ENCODE peak calls at places on chromosomes 16 and 17, in four cellular contexts. One of them, this sample, is unnamed.

GRCh38 chr17:4901648-4902344 is 1.1 kb downstream of the CHRNE start:
- DNase-seq in cardiac fibroblast: no peak
- DNase-seq in body of pancreas: peak
- DNase-seq in Caco-2: no peak
- DNase-seq in this sample: no peak

GRCh38 chr17:76738468-76738850 is 540 bp downstream of the MFSD11 start:
- DNase-seq in cardiac fibroblast: peak
- DNase-seq in body of pancreas: no peak
- DNase-seq in Caco-2: no peak
- DNase-seq in this sample: no peak

GRCh38 chr17:78174332-78174869 is 6.0 kb downstream of the SYNGR2 start:
- DNase-seq in cardiac fibroblast: no peak
- DNase-seq in body of pancreas: peak
- DNase-seq in Caco-2: no peak
- DNase-seq in this sample: no peak

GRCh38 chr17:76517638-76518038 is 16.4 kb upstream of the RHBDF2 start:
- DNase-seq in cardiac fibroblast: no peak
- DNase-seq in body of pancreas: no peak
- DNase-seq in Caco-2: no peak
- DNase-seq in this sample: no peak

GRCh38 chr16:74226361-74226979 is 70.1 kb upstream of the PSMD7 start:
- DNase-seq in cardiac fibroblast: peak
- DNase-seq in body of pancreas: no peak
- DNase-seq in Caco-2: no peak
- DNase-seq in this sample: no peak

GRCh38 chr17:1865252-1866037 is 35.6 kb downstream of the RPA1 start:
- DNase-seq in cardiac fibroblast: peak
- DNase-seq in body of pancreas: peak
- DNase-seq in Caco-2: peak
- DNase-seq in this sample: no peak

GRCh38 chr17:2952174-2952845 is 111.1 kb downstream of the OR1D5 start:
- DNase-seq in cardiac fibroblast: no peak
- DNase-seq in body of pancreas: no peak
- DNase-seq in Caco-2: no peak
- DNase-seq in this sample: no peak

GRCh38 chr17:8225813-8226535 is 15.6 kb upstream of the AURKB start:
- DNase-seq in cardiac fibroblast: peak
- DNase-seq in body of pancreas: peak
- DNase-seq in Caco-2: peak
- DNase-seq in this sample: no peak

GRCh38 chr17:9729034-9729650 is 62.2 kb downstream of the DHRS7C start:
- DNase-seq in cardiac fibroblast: peak
- DNase-seq in body of pancreas: peak
- DNase-seq in Caco-2: peak
- DNase-seq in this sample: peak

GRCh38 chr16:65876624-65877023 is 489.9 kb upstream of the CDH5 start:
- DNase-seq in cardiac fibroblast: no peak
- DNase-seq in body of pancreas: no peak
- DNase-seq in Caco-2: no peak
- DNase-seq in this sample: no peak

GRCh38 chr17:45087978-45088377 is 26.9 kb downstream of the NMT1 start:
- DNase-seq in cardiac fibroblast: no peak
- DNase-seq in body of pancreas: no peak
- DNase-seq in Caco-2: no peak
- DNase-seq in this sample: no peak
- H3K4me3 ChIP-seq in cardiac fibroblast: no peak
- H3K4me3 ChIP-seq in body of pancreas: no peak
- H3K4me3 ChIP-seq in Caco-2: no peak
- H3K4me3 ChIP-seq in this sample: no peak

GRCh38 chr17:27157898-27158297 is 136.0 kb upstream of the WSB1 start:
- DNase-seq in cardiac fibroblast: no peak
- DNase-seq in body of pancreas: no peak
- DNase-seq in Caco-2: no peak
- DNase-seq in this sample: no peak

GRCh38 chr17:27153005-27153404 is 140.9 kb upstream of the WSB1 start:
- DNase-seq in cardiac fibroblast: peak
- DNase-seq in body of pancreas: no peak
- DNase-seq in Caco-2: no peak
- DNase-seq in this sample: no peak

GRCh38 chr17:27157297-27157696 is 136.6 kb upstream of the WSB1 start:
- DNase-seq in cardiac fibroblast: no peak
- DNase-seq in body of pancreas: no peak
- DNase-seq in Caco-2: no peak
- DNase-seq in this sample: no peak

GRCh38 chr17:27158390-27158789 is 135.5 kb upstream of the WSB1 start:
- DNase-seq in cardiac fibroblast: no peak
- DNase-seq in body of pancreas: no peak
- DNase-seq in Caco-2: no peak
- DNase-seq in this sample: no peak

GRCh38 chr17:27155866-27156265 is 138.0 kb upstream of the WSB1 start:
- DNase-seq in cardiac fibroblast: no peak
- DNase-seq in body of pancreas: no peak
- DNase-seq in Caco-2: no peak
- DNase-seq in this sample: no peak
- TF ChIP-seq CTCF in cardiac fibroblast: no peak
- TF ChIP-seq CTCF in body of pancreas: no peak
- TF ChIP-seq CTCF in Caco-2: no peak
- TF ChIP-seq CTCF in this sample: no peak

GRCh38 chr16:19884611-19885455 is at the start of gene GPRC5B:
- DNase-seq in cardiac fibroblast: peak
- DNase-seq in body of pancreas: peak
- DNase-seq in Caco-2: peak
- DNase-seq in this sample: no peak

GRCh38 chr16:19888834-19889233 is 4.2 kb upstream of the GPRC5B start:
- DNase-seq in cardiac fibroblast: no peak
- DNase-seq in body of pancreas: no peak
- DNase-seq in Caco-2: no peak
- DNase-seq in this sample: no peak

GRCh38 chr16:19885456-19886060 is 910 bp upstream of the GPRC5B start:
- DNase-seq in cardiac fibroblast: peak
- DNase-seq in body of pancreas: peak
- DNase-seq in Caco-2: no peak
- DNase-seq in this sample: no peak

GRCh38 chr16:19884021-19884485 is 595 bp downstream of the GPRC5B start:
- DNase-seq in cardiac fibroblast: no peak
- DNase-seq in body of pancreas: peak
- DNase-seq in Caco-2: peak
- DNase-seq in this sample: no peak

DNA sequence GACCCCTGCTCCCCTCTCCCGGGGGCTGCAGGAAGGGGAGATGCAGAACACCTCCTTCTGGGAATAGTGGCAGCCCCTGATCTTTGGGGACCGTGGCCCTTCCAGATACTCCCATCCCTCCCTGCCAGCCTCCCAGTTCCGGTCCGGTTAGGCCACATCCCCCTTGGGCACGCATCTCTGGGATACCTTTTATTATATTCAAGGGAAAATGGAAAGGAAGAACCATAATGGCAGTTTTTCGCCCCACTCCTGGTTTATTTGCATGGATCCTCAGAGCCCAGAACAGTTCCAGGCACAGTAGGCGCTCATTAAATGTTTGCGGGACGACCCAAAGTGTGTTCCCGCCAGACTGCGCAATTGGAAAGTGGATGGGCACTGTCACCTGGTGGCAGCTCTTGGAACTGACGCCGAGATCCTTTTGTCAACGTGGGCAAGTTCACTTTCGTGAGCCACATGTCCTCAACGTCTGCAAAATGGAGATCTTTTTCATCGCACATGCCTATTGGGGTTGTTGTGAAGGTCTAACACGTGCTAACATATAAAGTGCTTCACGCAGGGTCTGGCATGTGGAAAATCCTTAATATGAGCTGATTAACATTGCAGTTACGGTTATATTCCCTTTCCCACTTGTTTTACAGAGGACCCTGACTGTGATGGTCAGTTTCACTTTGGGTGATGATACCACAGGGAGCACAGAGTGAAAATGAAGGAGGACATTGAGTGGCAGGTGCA is 1.6 kb upstream of the GPRC5B start:
- DNase-seq in cardiac fibroblast: peak
- DNase-seq in body of pancreas: peak
- DNase-seq in Caco-2: peak
- DNase-seq in this sample: no peak
- H3K4me3 ChIP-seq in cardiac fibroblast: no peak
- H3K4me3 ChIP-seq in body of pancreas: no peak
- H3K4me3 ChIP-seq in Caco-2: no peak
- H3K4me3 ChIP-seq in this sample: no peak

GRCh38 chr16:71894229-71894920 is 956 bp upstream of the IST1 start:
- DNase-seq in cardiac fibroblast: peak
- DNase-seq in body of pancreas: peak
- DNase-seq in Caco-2: peak
- DNase-seq in this sample: no peak
- TF ChIP-seq CTCF in cardiac fibroblast: no peak
- TF ChIP-seq CTCF in body of pancreas: no peak
- TF ChIP-seq CTCF in Caco-2: peak
- TF ChIP-seq CTCF in this sample: no peak

GRCh38 chr17:75151893-75152292 is 2.4 kb downstream of the JPT1 start:
- DNase-seq in cardiac fibroblast: no peak
- DNase-seq in body of pancreas: no peak
- DNase-seq in Caco-2: no peak
- DNase-seq in this sample: no peak
- H3K4me3 ChIP-seq in cardiac fibroblast: no peak
- H3K4me3 ChIP-seq in body of pancreas: no peak
- H3K4me3 ChIP-seq in Caco-2: no peak
- H3K4me3 ChIP-seq in this sample: peak

DNA sequence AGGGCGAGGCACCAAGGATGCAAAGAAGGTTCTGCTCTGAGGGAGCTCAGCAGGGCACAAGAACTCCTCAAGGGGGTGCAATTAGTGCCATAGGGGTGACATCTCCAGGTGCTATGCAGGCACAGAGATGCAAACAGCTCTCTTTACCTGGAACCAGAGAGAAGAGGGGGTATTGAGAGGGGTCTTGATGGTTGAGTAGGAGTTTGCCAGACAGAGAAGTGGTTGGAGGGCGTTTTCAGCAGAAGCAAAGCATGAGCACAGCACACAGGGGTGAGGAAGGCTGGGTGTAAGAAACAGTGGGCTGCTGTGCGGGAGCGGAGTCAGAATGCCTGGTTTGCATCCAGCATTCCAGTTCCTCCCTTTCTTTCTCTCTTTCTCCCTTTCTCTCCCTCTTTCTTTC is 81.8 kb upstream of the LHX1 start:
- DNase-seq in cardiac fibroblast: no peak
- DNase-seq in body of pancreas: no peak
- DNase-seq in Caco-2: no peak
- DNase-seq in this sample: no peak
- TF ChIP-seq CTCF in cardiac fibroblast: no peak
- TF ChIP-seq CTCF in body of pancreas: no peak
- TF ChIP-seq CTCF in Caco-2: no peak
- TF ChIP-seq CTCF in this sample: no peak

GRCh38 chr17:21511368-21512195 is 135.4 kb downstream of the KCNJ12 start:
- DNase-seq in cardiac fibroblast: peak
- DNase-seq in body of pancreas: peak
- DNase-seq in Caco-2: peak
- DNase-seq in this sample: peak

GRCh38 chr17:21513012-21513570 is 136.9 kb downstream of the KCNJ12 start:
- DNase-seq in cardiac fibroblast: peak
- DNase-seq in body of pancreas: peak
- DNase-seq in Caco-2: peak
- DNase-seq in this sample: peak

GRCh38 chr17:21510686-21511367 is 134.7 kb downstream of the KCNJ12 start:
- DNase-seq in cardiac fibroblast: no peak
- DNase-seq in body of pancreas: no peak
- DNase-seq in Caco-2: no peak
- DNase-seq in this sample: no peak

DNA sequence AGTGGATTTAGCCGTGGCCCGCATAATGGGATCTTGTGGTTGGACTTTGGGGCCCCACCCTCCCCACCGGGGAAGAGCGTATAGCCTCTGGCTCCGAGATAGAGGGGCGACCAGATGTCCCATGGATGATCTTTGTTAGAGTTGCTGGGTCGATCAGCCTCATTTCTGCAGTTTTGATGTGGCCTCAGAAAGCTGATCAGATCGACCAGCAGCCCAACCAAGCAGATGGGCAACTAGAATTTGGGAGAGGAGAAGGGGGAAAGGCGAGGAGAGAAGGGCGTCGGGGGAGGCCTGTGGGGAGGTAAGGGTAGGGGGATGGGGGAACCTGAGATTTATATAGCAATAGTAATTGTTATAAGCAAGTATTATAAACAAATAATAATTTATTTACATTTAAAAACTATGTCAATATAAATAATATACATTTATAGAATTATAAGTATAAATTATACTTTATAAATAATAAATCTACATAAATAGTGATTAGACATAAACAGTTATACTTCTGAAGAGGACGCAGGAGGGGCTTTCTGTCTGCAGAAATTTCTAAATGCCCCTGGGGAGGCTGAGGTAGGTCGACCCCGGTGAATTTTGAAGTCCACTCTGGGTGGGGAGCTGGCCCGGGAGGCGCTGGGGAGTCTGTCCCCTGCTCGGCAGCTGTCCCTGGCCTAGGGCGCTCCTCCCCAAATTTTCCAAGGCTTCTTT is 136.3 kb downstream of the KCNJ12 start:
- DNase-seq in cardiac fibroblast: no peak
- DNase-seq in body of pancreas: no peak
- DNase-seq in Caco-2: no peak
- DNase-seq in this sample: no peak
- H3K4me3 ChIP-seq in cardiac fibroblast: no peak
- H3K4me3 ChIP-seq in body of pancreas: no peak
- H3K4me3 ChIP-seq in Caco-2: peak
- H3K4me3 ChIP-seq in this sample: no peak

GRCh38 chr17:65817951-65818350 is 256.5 kb upstream of the AXIN2 start:
- DNase-seq in cardiac fibroblast: no peak
- DNase-seq in body of pancreas: no peak
- DNase-seq in Caco-2: no peak
- DNase-seq in this sample: no peak

GRCh38 chr17:65811043-65811442 is 249.6 kb upstream of the AXIN2 start:
- DNase-seq in cardiac fibroblast: no peak
- DNase-seq in body of pancreas: no peak
- DNase-seq in Caco-2: no peak
- DNase-seq in this sample: no peak

GRCh38 chr17:65809366-65809765 is 247.9 kb upstream of the AXIN2 start:
- DNase-seq in cardiac fibroblast: peak
- DNase-seq in body of pancreas: no peak
- DNase-seq in Caco-2: no peak
- DNase-seq in this sample: no peak

GRCh38 chr17:65813306-65813705 is 251.9 kb upstream of the AXIN2 start:
- DNase-seq in cardiac fibroblast: no peak
- DNase-seq in body of pancreas: no peak
- DNase-seq in Caco-2: no peak
- DNase-seq in this sample: no peak

GRCh38 chr17:65814418-65814817 is 253.0 kb upstream of the AXIN2 start:
- DNase-seq in cardiac fibroblast: no peak
- DNase-seq in body of pancreas: no peak
- DNase-seq in Caco-2: no peak
- DNase-seq in this sample: no peak
- TF ChIP-seq CTCF in cardiac fibroblast: no peak
- TF ChIP-seq CTCF in body of pancreas: no peak
- TF ChIP-seq CTCF in Caco-2: no peak
- TF ChIP-seq CTCF in this sample: no peak

GRCh38 chr17:82704886-82705285 is 6.4 kb upstream of the RAB40B start:
- DNase-seq in cardiac fibroblast: no peak
- DNase-seq in body of pancreas: no peak
- DNase-seq in Caco-2: no peak
- DNase-seq in this sample: no peak
- H3K4me3 ChIP-seq in cardiac fibroblast: no peak
- H3K4me3 ChIP-seq in body of pancreas: no peak
- H3K4me3 ChIP-seq in Caco-2: no peak
- H3K4me3 ChIP-seq in this sample: no peak

This sample was measured in retinal pigment epithelial cell.